ENCODE peak calls at places on chromosomes 1 and 21, in nine cellular contexts. R is breast epithelium, O is sigmoid colon, Y is GM23338, W is stomach, A is spleen, V is K562, T is Panc1, P is transverse colon. E is an unnamed sample.

GRCh38 chr1:115348636-115349035 is 10.6 kb upstream of the NGF start:
- DNase-seq in O (no peak), A (no peak), P (no peak), R (no peak), W (no peak), V (no peak), Y (no peak), T (no peak), E (no peak)

GRCh38 chr1:161763522-161764098 is 2.5 kb upstream of the ATF6 start:
- DNase-seq in W (peak; percentile 45), P (no peak), R (no peak), V (peak; percentile 45), Y (peak; percentile 71), O (no peak), T (peak; percentile 42), A (no peak), E (no peak)

GRCh38 chr1:107491582-107491981 is 350.7 kb downstream of the NTNG1 start:
- DNase-seq in W (no peak), R (no peak), Y (no peak), P (no peak), T (no peak), A (no peak), O (no peak), V (no peak), E (no peak)

GRCh38 chr1:56376188-56376984 is 203.0 kb downstream of the PLPP3 start:
- DNase-seq in Y (peak; percentile 57), W (peak; percentile 26), P (peak; percentile 9), O (peak; percentile 83), A (no peak), R (no peak), T (no peak), V (no peak), E (no peak)

GRCh38 chr21:39048064-39048463 is 135.2 kb downstream of the PSMG1 start:
- DNase-seq in A (no peak), T (no peak), O (peak; percentile 50), V (no peak), P (peak; percentile 65), W (no peak), Y (peak; percentile 93), R (no peak), E (peak; percentile 81)

GRCh38 chr1:38586993-38587646 is 272.5 kb downstream of the RRAGC start:
- DNase-seq in P (peak; percentile 36), R (no peak), W (peak; percentile 46), V (peak; percentile 88), Y (peak; percentile 86), T (peak; percentile 39), A (peak; percentile 87), O (peak; percentile 54), E (no peak)

GRCh38 chr1:84686203-84686602 is 4.1 kb downstream of the SSX2IP start:
- DNase-seq in O (no peak), V (no peak), Y (no peak), W (no peak), R (no peak), A (no peak), P (no peak), T (no peak), E (no peak)

GRCh38 chr1:24822887-24823286 is 77.6 kb downstream of the CLIC4 start:
- DNase-seq in V (no peak), R (no peak), T (no peak), P (no peak), Y (no peak), O (no peak), A (no peak), W (no peak), E (no peak)

GRCh38 chr1:222975472-222976122 is 160.8 kb downstream of the DISP1 start:
- DNase-seq in A (no peak), V (no peak), R (no peak), T (no peak), W (no peak), P (no peak), O (no peak), Y (no peak), E (no peak)

GRCh38 chr1:211705439-211706205 is 30.2 kb upstream of the NEK2 start:
- DNase-seq in O (no peak), P (no peak), V (no peak), A (no peak), T (no peak), R (no peak), W (no peak), Y (no peak), E (no peak)

GRCh38 chr1:53582211-53583020 is 123.2 kb downstream of the DMRTB1 start:
- DNase-seq in P (no peak), Y (no peak), O (peak; percentile 40), W (no peak), V (peak; percentile 42), A (peak; percentile 76), R (peak; percentile 31), T (no peak), E (no peak)

GRCh38 chr1:110916669-110917306 is 43.8 kb downstream of the CD53 start:
- DNase-seq in V (peak; percentile 72), R (no peak), Y (no peak), O (no peak), T (peak; percentile 24), W (no peak), A (no peak), P (no peak), E (no peak)

GRCh38 chr1:1282998-1283397 is 2.8 kb downstream of the SCNN1D start:
- DNase-seq in A (no peak), Y (no peak), O (no peak), V (no peak), W (no peak), T (no peak), P (no peak), R (no peak), E (no peak)

GRCh38 chr1:220734571-220735326 is 13.4 kb upstream of the MTARC2 start:
- DNase-seq in P (peak; percentile 26), O (no peak), W (no peak), A (no peak), T (no peak), R (no peak), Y (no peak), V (no peak), E (no peak)

GRCh38 chr1:13549521-13549920 is 34.1 kb upstream of the PDPN start:
- DNase-seq in A (no peak), O (no peak), P (no peak), W (no peak), T (no peak), Y (peak; percentile 29), R (no peak), V (no peak), E (no peak)

GRCh38 chr1:167676205-167676915 is 45.4 kb upstream of the MPZL1 start:
- DNase-seq in V (no peak), P (no peak), R (no peak), O (no peak), Y (no peak), W (no peak), T (no peak), A (no peak), E (no peak)

GRCh38 chr1:159595006-159595405 is 7.4 kb downstream of the APCS start:
- DNase-seq in P (no peak), A (no peak), O (no peak), V (no peak), T (no peak), W (no peak), Y (no peak), R (no peak), E (no peak)
- TF ChIP-seq POLR2AphosphoS5 in P (no peak), A (no peak), O (no peak), V (no peak), T (no peak), W (no peak), Y (no peak), R (no peak), E (no peak)

DNA sequence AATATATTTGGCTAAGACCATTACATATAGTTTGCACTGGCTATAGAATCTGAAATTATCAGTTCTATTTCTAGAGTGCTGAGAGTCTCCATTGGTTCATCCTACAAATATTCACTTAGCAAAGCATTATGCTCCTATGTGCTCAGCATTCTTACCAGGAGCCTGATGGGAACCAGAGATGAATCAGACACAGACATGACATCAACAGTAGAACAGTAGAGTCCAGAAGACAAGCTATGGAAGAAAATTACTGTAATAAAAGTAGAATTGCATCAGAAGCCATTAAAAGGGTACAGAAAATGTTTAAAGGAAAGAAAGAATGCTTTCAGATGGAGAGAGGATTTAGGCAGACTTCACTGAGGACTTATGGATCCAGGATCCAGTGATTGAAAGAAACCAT is 271.7 kb upstream of the SNX7 start:
- DNase-seq in A (no peak), R (no peak), V (no peak), Y (no peak), O (no peak), P (no peak), W (no peak), T (no peak), E (no peak)
- TF ChIP-seq CTCF in A (no peak), R (no peak), V (no peak), Y (no peak), O (no peak), P (no peak), W (no peak), T (no peak), E (no peak)

DNA sequence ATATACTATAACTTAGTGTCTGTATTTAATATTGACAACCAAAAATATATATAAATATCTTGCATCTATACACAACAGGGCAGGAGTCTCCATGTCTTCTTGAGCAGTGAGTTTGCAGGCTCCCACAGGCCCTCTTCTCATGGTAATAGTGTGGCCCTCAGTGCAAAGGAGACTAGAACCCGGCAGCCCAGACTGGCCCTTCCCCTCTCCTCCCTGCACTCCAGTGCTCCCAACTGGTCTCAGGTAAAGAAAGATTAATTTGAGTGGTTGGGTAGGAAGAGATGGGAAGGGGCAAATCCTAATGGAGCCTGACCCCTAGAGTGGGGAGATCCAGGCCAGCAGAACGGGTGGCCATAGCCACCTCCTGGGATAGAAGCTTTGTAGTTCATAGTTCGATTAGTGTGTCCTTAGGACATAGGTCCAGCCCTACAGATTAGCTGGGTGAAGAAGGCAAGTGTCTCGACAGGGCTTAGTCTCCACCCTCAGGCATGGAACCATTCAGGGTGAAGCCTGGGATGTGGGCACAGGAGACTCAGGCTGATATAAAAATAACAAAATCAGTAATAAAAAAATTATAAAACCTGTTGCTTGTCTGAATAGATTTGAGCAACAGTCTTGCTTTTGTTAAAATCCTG is 32.3 kb downstream of the SLC2A1 start:
- DNase-seq in O (no peak), W (no peak), T (no peak), P (no peak), R (no peak), A (no peak), V (no peak), Y (no peak), E (no peak)
- H3K27ac ChIP-seq in O (no peak overlapping the region), W (no peak overlapping the region), T (no peak overlapping the region), P (no peak overlapping the region), R (no peak overlapping the region), A (no peak overlapping the region), V (no peak overlapping the region), Y (peak overlapping the region; percentile 45), E (no peak overlapping the region)

GRCh38 chr1:177600936-177601335 is 368.9 kb downstream of the SEC16B start:
- DNase-seq in P (no peak), T (no peak), W (peak; percentile 74), A (no peak), V (no peak), R (no peak), Y (no peak), O (no peak), E (no peak)

GRCh38 chr1:177600371-177600770 is 369.5 kb downstream of the SEC16B start:
- DNase-seq in R (no peak), V (no peak), W (no peak), P (no peak), O (no peak), A (no peak), T (no peak), Y (no peak), E (no peak)
- TF ChIP-seq POLR2AphosphoS5 in R (no peak), V (no peak), W (no peak), P (no peak), O (no peak), A (no peak), T (no peak), Y (no peak), E (no peak)

E was measured in vagina.